ENCODE peak calls at places on chromosomes 3 and 15, in seven cellular contexts. M is mammary epithelial cell, T is thyroid gland, F is aorta, B is GM06990, J is suprapubic skin, Q is AG04449. R is an unnamed sample.

GRCh38 chr3:115663414-115663813 is 40.1 kb downstream of the GAP43 start:
- DNase-seq in M (no peak), T (no peak), F (no peak), B (no peak), J (no peak), Q (no peak), R (no peak)

GRCh38 chr15:73924258-73924921 is 1.9 kb upstream of the LOXL1 start:
- DNase-seq in M (peak; percentile 64), T (peak; percentile 49), F (peak; percentile 87), B (no peak), J (no peak), Q (no peak), R (peak; percentile 93)

GRCh38 chr3:196968233-196969000 is at the start of gene PIGZ:
- DNase-seq in M (peak; percentile 30), T (peak; percentile 16), F (no peak), B (peak; percentile 72), J (no peak), Q (no peak), R (peak; percentile 51)

GRCh38 chr3:15616053-15616452 is 14.5 kb downstream of the BTD start:
- DNase-seq in M (no peak), T (no peak), F (no peak), B (no peak), J (no peak), Q (no peak), R (no peak)

GRCh38 chr3:153219147-153219546 is 57.1 kb downstream of the RAP2B start:
- DNase-seq in M (peak; percentile 63), T (no peak), F (no peak), B (no peak), J (no peak), Q (no peak), R (no peak)

GRCh38 chr15:31977812-31978662 is 52.3 kb upstream of the CHRNA7 start:
- DNase-seq in M (no peak), T (peak; percentile 66), F (peak; percentile 74), B (peak; percentile 41), J (no peak), Q (no peak), R (peak; percentile 83)

GRCh38 chr3:23113455-23114171 is 89.5 kb upstream of the UBE2E2 start:
- DNase-seq in M (peak; percentile 91), T (no peak), F (no peak), B (no peak), J (no peak), Q (no peak), R (no peak)

GRCh38 chr15:39084683-39085530 is 496.0 kb upstream of the THBS1 start:
- DNase-seq in M (peak; percentile 69), T (no peak), F (peak; percentile 66), B (no peak), J (no peak), Q (no peak), R (no peak)

GRCh38 chr3:70111381-70111780 is 111.8 kb downstream of the SAMMSON start:
- DNase-seq in M (no peak), T (no peak), F (no peak), B (no peak), J (no peak), Q (no peak), R (no peak)

GRCh38 chr15:75925440-75925839 is 21.8 kb downstream of the FBXO22 start:
- DNase-seq in M (no peak), T (no peak), F (no peak), B (no peak), J (no peak), Q (no peak), R (no peak)

GRCh38 chr3:146715176-146715575 is 110.0 kb upstream of the PLSCR5 start:
- DNase-seq in M (peak; percentile 18), T (no peak), F (no peak), B (no peak), J (no peak), Q (no peak), R (no peak)

GRCh38 chr3:152177757-152178156 is 91.0 kb upstream of the MBNL1 start:
- DNase-seq in M (no peak), T (no peak), F (no peak), B (no peak), J (no peak), Q (no peak), R (no peak)

GRCh38 chr3:122858373-122858772 is 63.5 kb downstream of the SLC49A4 start:
- DNase-seq in M (peak; percentile 32), T (no peak), F (no peak), B (no peak), J (no peak), Q (no peak), R (no peak)

GRCh38 chr3:10026084-10026890 is at the start of gene FANCD2:
- DNase-seq in M (peak; percentile 87), T (peak; percentile 86), F (peak; percentile 97), B (peak; percentile 91), J (peak; percentile 91), Q (no peak), R (peak; percentile 87)

GRCh38 chr15:37093480-37094410 is 6.6 kb downstream of the MEIS2 start:
- DNase-seq in M (peak; percentile 53), T (no peak), F (no peak), B (no peak), J (no peak), Q (peak; percentile 67), R (no peak)

GRCh38 chr3:193816028-193816395 is 223.0 kb downstream of the OPA1 start:
- DNase-seq in M (no peak), T (no peak), F (no peak), B (no peak), J (peak; percentile 45), Q (no peak), R (no peak)

GRCh38 chr15:65209701-65210643 is 1.3 kb downstream of the CILP start:
- DNase-seq in M (no peak), T (peak; percentile 49), F (no peak), B (no peak), J (no peak), Q (no peak), R (no peak)

GRCh38 chr3:140219161-140219745 is 284.3 kb downstream of the CLSTN2 start:
- DNase-seq in M (no peak), T (peak; percentile 11), F (no peak), B (no peak), J (no peak), Q (no peak), R (no peak)

GRCh38 chr3:65560901-65561300 is 477.8 kb downstream of the MAGI1 start:
- DNase-seq in M (no peak), T (no peak), F (no peak), B (no peak), J (no peak), Q (no peak), R (no peak)

GRCh38 chr3:99515-99914 is 97.0 kb upstream of the CHL1 start:
- DNase-seq in M (no peak), T (no peak), F (no peak), B (no peak), J (no peak), Q (no peak), R (no peak)

GRCh38 chr15:77027697-77028450 is 32.9 kb downstream of the PSTPIP1 start:
- DNase-seq in M (no peak), T (no peak), F (peak; percentile 72), B (no peak), J (peak; percentile 69), Q (no peak), R (no peak)

GRCh38 chr3:61527011-61527410 is 34.4 kb upstream of the PTPRG start:
- DNase-seq in M (no peak), T (no peak), F (no peak), B (no peak), J (no peak), Q (no peak), R (no peak)

DNA sequence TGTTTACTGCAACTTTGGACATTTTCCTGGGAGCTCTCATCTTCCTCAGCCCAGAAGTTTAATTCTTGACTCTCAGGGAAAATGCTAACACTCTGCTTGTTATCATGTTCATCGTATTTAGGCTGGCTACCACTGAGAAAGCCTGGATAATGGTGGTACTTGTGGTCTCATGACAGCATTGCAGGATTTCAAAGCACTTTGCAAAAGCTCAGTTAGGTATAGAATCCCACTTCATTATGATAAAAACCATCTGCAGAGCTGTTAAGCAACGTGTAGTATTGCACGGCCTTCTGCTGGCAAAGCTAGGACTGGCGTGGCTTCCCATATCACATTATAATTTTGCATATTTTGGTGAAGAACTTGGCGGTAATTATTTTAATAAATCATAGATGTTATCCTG is 8.9 kb downstream of the RAB8B start:
- DNase-seq in M (no peak), T (no peak), F (no peak), B (no peak), J (no peak), Q (no peak), R (no peak)
- H3K4me3 ChIP-seq in M (no peak overlapping the region), T (no peak overlapping the region), F (no peak overlapping the region), B (no peak overlapping the region), J (no peak overlapping the region), Q (no peak overlapping the region), R (no peak overlapping the region)

DNA sequence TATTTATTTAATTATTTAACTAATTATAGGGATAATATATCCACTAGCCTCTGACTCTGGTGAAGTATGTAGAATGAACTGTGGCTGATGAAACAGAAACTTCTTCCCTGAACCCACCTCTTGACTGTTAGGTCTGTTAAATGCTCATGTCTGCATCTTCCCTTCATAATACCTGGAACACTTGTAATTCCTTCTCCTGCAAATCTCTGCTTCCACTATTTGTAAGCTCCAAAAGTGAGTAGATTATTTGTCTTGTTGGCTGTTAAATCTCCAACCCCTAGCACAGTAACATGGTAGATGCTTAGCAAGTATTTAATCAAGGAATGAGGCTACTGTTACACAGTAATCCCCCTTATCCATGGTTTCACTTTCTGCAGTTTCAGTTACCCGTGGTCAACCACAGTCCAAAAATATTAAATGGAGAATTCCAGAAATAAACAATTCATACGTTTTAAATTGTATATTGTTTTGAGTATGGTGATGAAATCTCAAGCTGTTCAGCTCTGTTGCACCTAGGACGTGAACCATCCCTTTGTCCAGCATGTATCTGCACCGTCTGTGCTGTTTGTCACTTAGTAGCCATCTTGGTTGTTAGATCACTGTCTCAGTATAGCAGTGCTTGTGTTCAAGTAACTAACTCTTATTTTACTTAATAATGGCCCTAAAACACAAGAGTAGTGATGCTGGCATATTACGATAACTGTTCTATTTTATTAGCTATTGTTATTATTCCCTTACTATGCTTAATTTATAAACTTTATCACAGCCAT is 5.7 kb downstream of the TTBK2 start:
- DNase-seq in M (no peak), T (no peak), F (no peak), B (no peak), J (no peak), Q (no peak), R (peak; percentile 36)
- H3K4me3 ChIP-seq in M (no peak overlapping the region), T (no peak overlapping the region), F (no peak overlapping the region), B (no peak overlapping the region), J (no peak overlapping the region), Q (no peak overlapping the region), R (peak overlapping the region; percentile 34)

DNA sequence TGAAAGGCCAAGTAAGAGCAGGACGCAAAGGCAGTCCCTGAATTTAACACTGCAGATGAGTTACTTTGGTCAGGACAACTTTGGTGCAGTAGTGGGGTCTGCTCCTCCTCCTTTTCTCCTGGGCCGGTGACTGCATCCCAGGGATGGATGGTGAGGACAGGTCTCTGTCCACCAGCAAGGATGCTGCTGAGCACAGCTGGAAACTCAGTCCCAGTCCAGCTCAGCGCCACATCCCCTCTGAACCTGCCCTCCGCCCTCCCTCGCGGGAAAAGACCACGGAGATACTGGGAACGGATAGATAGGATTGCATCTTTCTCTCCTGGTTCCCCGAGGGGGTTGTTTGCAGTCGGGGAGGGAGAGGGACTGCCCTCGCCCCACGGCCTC is 13.8 kb downstream of the GRAMD2A start:
- DNase-seq in M (no peak), T (no peak), F (no peak), B (no peak), J (peak; percentile 59), Q (no peak), R (no peak)
- H3K4me3 ChIP-seq in M (peak overlapping the region; percentile 29), T (peak overlapping the region; percentile 20), F (no peak overlapping the region), B (no peak overlapping the region), J (peak overlapping the region; percentile 37), Q (peak overlapping the region; percentile 40), R (peak overlapping the region; percentile 54)

GRCh38 chr3:58217209-58217811 is 6.5 kb upstream of the DNASE1L3 start:
- DNase-seq in M (peak; percentile 95), T (peak; percentile 75), F (peak; percentile 86), B (peak; percentile 65), J (peak; percentile 84), Q (no peak), R (peak; percentile 83)
- H3K4me3 ChIP-seq in M (peak overlapping the region; percentile 4), T (no peak overlapping the region), F (no peak overlapping the region), B (no peak overlapping the region), J (no peak overlapping the region), Q (no peak overlapping the region), R (no peak overlapping the region)